ENCODE peak calls at places on chromosomes 11 and 22, in nine cellular contexts. Q is fibroblast of lung, M is neuronal stem cell, W is A549, R is SK-N-SH, P is K562, X is IMR-90, E is H9, V is mammary epithelial cell. N is an unnamed sample.

GRCh38 chr11:134030853-134031252 is 38.0 kb upstream of the JAM3 start:
- DNase-seq in R (peak; percentile 56), E (no peak), M (no peak), V (no peak), W (no peak), P (peak; percentile 62), Q (no peak), X (no peak), N (peak; percentile 57)

GRCh38 chr11:47220401-47220821 is 5.6 kb downstream of the DDB2 start:
- DNase-seq in X (peak; percentile 82), M (no peak), E (no peak), Q (peak; percentile 86), V (no peak), W (no peak), R (no peak), P (peak; percentile 2), N (no peak)

GRCh38 chr11:17415523-17416104 is 27.2 kb upstream of the KCNJ11 start:
- DNase-seq in Q (no peak), W (no peak), R (no peak), X (no peak), E (no peak), V (no peak), M (no peak), P (no peak), N (no peak)

GRCh38 chr11:61189933-61190332 is 13.4 kb upstream of the PGA3 start:
- DNase-seq in W (no peak), E (no peak), V (no peak), Q (no peak), P (no peak), M (no peak), R (no peak), X (no peak), N (no peak)

GRCh38 chr11:20417771-20418170 is 30.3 kb downstream of the PRMT3 start:
- DNase-seq in X (no peak), R (peak; percentile 29), W (no peak), M (no peak), E (no peak), Q (no peak), P (no peak), V (no peak), N (no peak)

GRCh38 chr11:130798280-130798679 is 118.0 kb downstream of the SNX19 start:
- DNase-seq in Q (peak; percentile 68), X (peak; percentile 98), E (no peak), M (no peak), V (peak; percentile 99), W (no peak), R (no peak), P (no peak), N (no peak)

GRCh38 chr11:17807034-17807433 is 72.5 kb downstream of the KCNC1 start:
- DNase-seq in M (peak; percentile 6), W (no peak), X (no peak), R (no peak), V (no peak), E (no peak), P (no peak), Q (no peak), N (no peak)

GRCh38 chr11:13928566-13929251 is 33.8 kb upstream of the SPON1 start:
- DNase-seq in R (no peak), M (no peak), Q (peak; percentile 65), W (no peak), X (peak; percentile 28), V (peak; percentile 51), P (peak; percentile 10), E (no peak), N (no peak)

GRCh38 chr22:45053094-45053493 is 43.3 kb upstream of the PHF21B start:
- DNase-seq in V (no peak), Q (no peak), R (no peak), W (no peak), E (no peak), M (no peak), P (no peak), X (no peak), N (no peak)

GRCh38 chr11:47514825-47515647 is 37.9 kb downstream of the CELF1 start:
- DNase-seq in R (no peak), W (no peak), Q (peak; percentile 84), V (peak; percentile 65), X (peak; percentile 95), M (no peak), P (peak; percentile 40), E (peak; percentile 16), N (no peak)

GRCh38 chr11:32386770-32387377 is 48.5 kb downstream of the WT1 start:
- DNase-seq in P (peak; percentile 53), V (peak; percentile 5), W (no peak), E (no peak), X (peak; percentile 7), Q (peak; percentile 63), M (no peak), R (peak; percentile 37), N (no peak)

GRCh38 chr11:9760180-9760550 is 96.3 kb downstream of the SWAP70 start:
- DNase-seq in R (no peak), V (peak; percentile 23), Q (peak; percentile 98), W (no peak), X (peak; percentile 95), M (no peak), P (no peak), E (no peak), N (no peak)

GRCh38 chr11:119699227-119699626 is 29.8 kb downstream of the NECTIN1 start:
- DNase-seq in V (peak; percentile 68), E (no peak), P (no peak), Q (peak; percentile 51), W (no peak), R (no peak), X (no peak), M (no peak), N (no peak)

DNA sequence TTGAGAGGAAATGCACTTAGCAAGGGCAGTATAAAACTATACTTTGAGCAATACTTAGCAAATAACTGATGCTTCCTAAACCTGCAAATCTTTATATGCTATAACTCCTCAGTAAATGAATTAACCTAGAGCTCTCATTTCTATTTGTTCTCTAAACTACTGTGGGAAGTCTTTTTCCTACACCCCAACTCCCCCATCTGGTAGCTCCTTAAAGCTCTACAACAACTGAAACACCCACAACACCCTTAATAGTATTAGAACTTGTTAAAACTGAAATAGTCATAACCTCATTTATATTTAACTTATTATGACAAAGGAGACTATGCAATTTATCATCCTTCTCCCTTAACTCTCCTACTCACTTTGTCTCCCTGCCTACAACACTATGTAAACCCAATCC is 43.4 kb downstream of the GUCY1A2 start:
- DNase-seq in M (no peak), R (no peak), X (no peak), Q (peak; percentile 24), P (no peak), V (no peak), W (no peak), E (no peak), N (no peak)
- H3K27ac ChIP-seq in M (no peak overlapping the region), R (no peak overlapping the region), X (no peak overlapping the region), Q (no peak overlapping the region), P (no peak overlapping the region), V (no peak overlapping the region), W (no peak overlapping the region), E (no peak overlapping the region), N (no peak overlapping the region)

DNA sequence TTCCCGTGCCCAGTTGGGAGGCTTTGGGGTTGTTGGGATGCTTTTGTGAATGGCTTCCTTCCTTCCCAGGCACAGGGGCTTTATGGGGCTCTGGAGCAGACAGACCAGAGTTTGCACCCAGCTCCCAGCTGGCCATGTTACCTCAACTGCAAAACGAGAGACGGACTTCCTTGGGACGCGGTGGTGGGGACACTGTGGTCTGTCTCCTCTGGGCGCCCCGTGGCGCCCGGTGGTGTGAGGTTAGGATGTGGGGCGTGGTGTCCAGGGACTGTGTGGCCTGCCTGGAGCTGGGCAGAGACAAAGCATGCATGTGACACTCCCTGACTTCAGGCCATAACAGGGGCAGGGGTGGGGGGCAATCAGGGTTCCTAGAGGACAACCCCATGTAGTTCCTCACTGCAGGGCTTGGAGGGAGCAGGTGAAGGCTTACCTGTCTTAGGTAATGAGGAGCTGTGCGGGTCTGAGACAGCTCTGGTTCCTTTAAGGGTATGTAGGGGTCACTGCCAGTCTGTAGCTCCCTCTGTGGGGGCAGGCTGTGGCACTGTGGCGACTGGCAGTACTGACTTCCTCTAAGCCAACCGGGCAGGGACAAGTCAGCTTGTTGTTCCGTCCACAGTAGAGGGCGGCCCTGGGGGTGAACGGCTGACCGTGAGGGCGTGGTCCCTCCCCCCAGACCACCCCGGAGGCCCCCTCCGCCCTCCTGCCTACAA is 14.4 kb downstream of the KCNQ1 start:
- DNase-seq in Q (no peak), W (no peak), X (no peak), E (no peak), P (no peak), V (no peak), M (no peak), R (peak; percentile 26), N (peak; percentile 28)
- H3K4me2 ChIP-seq in Q (no peak overlapping the region), W (no peak overlapping the region), X (no peak overlapping the region), E (no peak overlapping the region), P (no peak overlapping the region), V (no peak overlapping the region), M (no peak overlapping the region), R (no peak overlapping the region), N (no peak overlapping the region)

DNA sequence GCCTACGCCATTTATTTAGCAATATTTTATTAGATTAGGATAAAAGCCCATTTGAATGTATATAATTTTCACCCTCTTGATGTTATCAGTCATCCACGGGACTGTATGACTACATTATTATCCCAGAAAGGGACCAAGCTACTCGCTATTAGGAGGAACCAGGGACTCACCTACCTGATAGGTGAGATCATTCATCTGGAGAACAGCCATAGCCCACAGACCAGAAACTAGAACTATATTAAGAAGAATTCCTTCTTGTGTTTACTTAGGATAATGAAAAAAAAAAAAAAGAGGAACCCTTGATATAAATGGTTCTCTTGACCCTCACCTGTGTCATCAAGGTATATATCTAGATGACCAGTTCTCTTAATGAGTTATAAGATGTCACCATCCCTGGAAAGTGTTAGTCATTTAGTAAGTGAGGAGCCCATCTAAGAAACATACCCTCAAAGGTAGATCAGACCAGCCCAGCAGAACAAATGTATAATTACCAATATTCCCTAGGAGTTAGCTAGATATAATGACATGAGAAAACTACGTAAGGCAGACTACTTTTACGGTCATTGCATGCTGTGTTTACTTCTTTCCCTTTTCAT is 8.0 kb downstream of the SIK3 start:
- DNase-seq in X (no peak), V (peak; percentile 85), Q (no peak), P (no peak), R (no peak), W (no peak), M (no peak), E (no peak), N (no peak)
- H3K27ac ChIP-seq in X (no peak overlapping the region), V (peak overlapping the region; percentile 95), Q (no peak overlapping the region), P (no peak overlapping the region), R (no peak overlapping the region), W (no peak overlapping the region), M (no peak overlapping the region), E (no peak overlapping the region), N (no peak overlapping the region)

GRCh38 chr11:111540921-111541208 is 345 bp downstream of the LAYN start:
- DNase-seq in E (no peak), M (no peak), W (no peak), R (no peak), V (no peak), X (no peak), P (no peak), Q (no peak), N (no peak)

GRCh38 chr11:111537336-111537860 is 3.1 kb upstream of the LAYN start:
- DNase-seq in Q (no peak), R (no peak), V (no peak), W (no peak), M (no peak), E (no peak), P (no peak), X (no peak), N (no peak)

GRCh38 chr11:111539426-111540113 is 950 bp upstream of the LAYN start:
- DNase-seq in W (no peak), M (no peak), E (no peak), X (no peak), P (no peak), V (no peak), R (no peak), Q (no peak), N (no peak)

GRCh38 chr11:111540114-111540920 is at the start of gene LAYN:
- DNase-seq in E (peak; percentile 78), M (peak; percentile 33), P (no peak), Q (no peak), X (peak; percentile 62), R (peak; percentile 86), W (no peak), V (no peak), N (peak; percentile 72)

GRCh38 chr11:111538407-111539114 is 2.0 kb upstream of the LAYN start:
- DNase-seq in Q (no peak), P (no peak), X (peak; percentile 43), V (peak; percentile 72), R (no peak), M (no peak), E (no peak), W (no peak), N (no peak)
- H3K4me2 ChIP-seq in Q (no peak overlapping the region), P (no peak overlapping the region), X (no peak overlapping the region), V (no peak overlapping the region), R (no peak overlapping the region), M (no peak overlapping the region), E (no peak overlapping the region), W (no peak overlapping the region), N (no peak overlapping the region)